ENCODE peak calls at places on chromosomes 11 and 22, in five cellular contexts. Q, A, F, M and B are unnamed samples.

GRCh38 chr11:131534031-131534430 is 163.6 kb downstream of the NTM start:
- DNase-seq in M (no peak), F (no peak), Q (no peak), A (no peak), B (no peak)

GRCh38 chr11:3073029-3073435 is 15.8 kb upstream of the CARS1 start:
- DNase-seq in Q (peak; percentile 17), F (peak; percentile 64), M (no peak), A (no peak), B (no peak)

GRCh38 chr11:111530091-111530490 is 10.4 kb upstream of the LAYN start:
- DNase-seq in F (peak; percentile 68), M (no peak), A (no peak), Q (no peak), B (peak; percentile 47)

GRCh38 chr11:103803062-103803461 is 233.4 kb upstream of the DDI1 start:
- DNase-seq in A (no peak), Q (peak; percentile 44), M (peak; percentile 19), F (peak; percentile 37), B (no peak)

GRCh38 chr22:36701166-36701713 is 2.3 kb downstream of the CACNG2 start:
- DNase-seq in F (no peak), M (no peak), A (no peak), Q (no peak), B (no peak)

GRCh38 chr11:76209671-76209955 is 3.3 kb upstream of the WNT11 start:
- DNase-seq in Q (no peak), F (no peak), M (no peak), A (no peak), B (no peak)

GRCh38 chr11:109865558-109866186 is 227.5 kb upstream of the ZC3H12C start:
- DNase-seq in F (no peak), A (no peak), Q (no peak), M (peak; percentile 70), B (no peak)

GRCh38 chr11:287821-288327 is 1.1 kb upstream of the PGGHG start:
- DNase-seq in A (no peak), F (no peak), Q (no peak), M (no peak), B (no peak)

GRCh38 chr11:113997473-113997872 is 22.6 kb downstream of the HTR3A start:
- DNase-seq in A (no peak), F (no peak), M (no peak), Q (no peak), B (no peak)

GRCh38 chr11:113991718-113992458 is 17.0 kb downstream of the HTR3A start:
- DNase-seq in Q (no peak), M (no peak), A (no peak), F (peak; percentile 36), B (no peak)

GRCh38 chr11:113991170-113991569 is 16.3 kb downstream of the HTR3A start:
- DNase-seq in Q (peak; percentile 8), A (peak; percentile 73), F (peak; percentile 52), M (peak; percentile 69), B (peak; percentile 42)

GRCh38 chr11:113992459-113993105 is 17.7 kb downstream of the HTR3A start:
- DNase-seq in M (peak; percentile 31), F (no peak), Q (no peak), A (peak; percentile 48), B (no peak)

GRCh38 chr11:113994077-113994954 is 19.4 kb downstream of the HTR3A start:
- DNase-seq in M (peak; percentile 37), Q (no peak), F (peak; percentile 8), A (peak; percentile 48), B (no peak)
- H2BK5ac ChIP-seq in M (no peak overlapping the region), Q (no peak overlapping the region), F (no peak overlapping the region), A (no peak overlapping the region), B (no peak overlapping the region)

GRCh38 chr11:119085523-119085878 is 820 bp downstream of the HMBS start:
- DNase-seq in M (no peak), Q (no peak), A (no peak), F (no peak), B (no peak)
- H2BK5ac ChIP-seq in M (no peak overlapping the region), Q (peak overlapping the region; percentile 66), A (peak overlapping the region; percentile 97), F (no peak overlapping the region), B (peak overlapping the region; percentile 68)

DNA sequence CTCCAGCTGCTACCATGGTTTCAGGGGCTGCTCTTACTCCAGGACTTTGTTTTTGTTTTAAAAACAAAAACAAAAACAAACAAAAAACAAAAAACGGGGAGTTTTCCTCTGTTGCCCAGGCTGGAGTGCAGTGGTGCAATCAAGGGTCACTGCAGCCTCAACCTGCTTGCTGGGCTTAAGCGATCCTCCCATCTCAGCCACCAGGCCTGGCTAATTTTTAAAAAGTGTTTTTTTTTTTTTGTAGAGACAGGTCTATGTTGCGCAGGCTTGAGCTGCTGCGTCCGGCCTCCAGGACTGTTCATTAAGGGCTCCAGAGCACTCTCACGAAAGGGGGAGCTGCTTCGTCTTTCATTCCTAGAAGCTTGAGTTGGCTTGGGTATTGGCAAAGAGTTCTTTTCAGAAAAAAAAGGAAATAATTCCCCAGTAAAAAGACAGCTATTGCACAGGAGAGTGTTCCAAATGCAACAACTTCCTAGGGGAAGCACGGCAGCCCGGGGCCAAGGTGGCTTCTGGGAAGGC is 78.5 kb downstream of the NAT10 start:
- DNase-seq in F (no peak), Q (no peak), M (no peak), A (no peak), B (no peak)
- H2BK5ac ChIP-seq in F (no peak overlapping the region), Q (no peak overlapping the region), M (no peak overlapping the region), A (no peak overlapping the region), B (no peak overlapping the region)

DNA sequence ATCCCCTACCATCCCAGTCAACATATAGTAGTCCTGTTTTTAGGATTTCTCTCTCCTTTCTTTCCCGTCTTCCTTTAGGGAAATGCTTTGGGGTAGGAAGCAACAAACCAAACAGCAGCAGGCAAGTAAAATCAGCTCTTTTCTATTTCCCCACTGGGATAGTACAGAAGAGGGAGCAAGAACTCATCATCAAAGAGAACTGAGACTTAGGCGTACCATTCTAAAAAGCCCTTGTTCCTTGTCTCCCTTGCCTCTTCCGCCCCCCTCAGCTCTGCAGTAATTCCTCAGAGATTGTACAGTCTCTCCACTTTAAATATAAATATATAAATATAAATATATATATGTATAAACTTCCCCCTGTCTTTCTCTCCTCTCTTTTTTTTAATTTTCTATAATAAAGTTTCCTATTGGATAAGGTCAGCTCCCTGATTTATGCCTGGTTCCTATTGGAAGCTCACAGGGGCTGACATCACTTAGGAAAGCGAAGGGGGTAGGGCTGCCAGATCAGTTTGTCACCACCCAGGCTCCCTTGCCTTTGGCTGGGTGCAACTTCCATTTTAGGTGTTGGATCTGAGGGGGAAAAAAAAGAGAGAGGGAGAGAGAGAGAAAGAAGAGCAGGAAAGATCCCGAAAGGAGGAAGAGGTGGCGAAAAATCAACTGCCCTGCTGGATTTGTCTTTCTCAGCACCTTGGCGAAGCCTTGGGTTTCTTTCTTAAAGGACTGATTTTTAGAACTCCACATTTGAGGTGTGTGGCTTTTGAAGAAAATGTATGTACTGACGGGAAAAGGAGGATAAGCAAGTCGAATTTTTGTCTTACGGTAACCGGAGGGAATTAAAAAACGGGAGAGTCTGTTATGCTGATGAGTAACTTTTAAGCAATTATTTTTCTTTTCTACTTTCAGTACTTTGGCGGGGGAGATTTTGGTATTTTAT is at the start of gene CTNND1:
- DNase-seq in M (peak; percentile 99), Q (peak; percentile 98), F (peak; percentile 99), A (peak; percentile 84), B (peak; percentile 96)
- H2BK5ac ChIP-seq in M (peak within 1 kb of the TSS; percentile 33), Q (peak within 1 kb of the TSS; percentile 99), F (peak within 1 kb of the TSS; percentile 88), A (no peak within 1 kb of the TSS), B (peak within 1 kb of the TSS; percentile 80)

DNA sequence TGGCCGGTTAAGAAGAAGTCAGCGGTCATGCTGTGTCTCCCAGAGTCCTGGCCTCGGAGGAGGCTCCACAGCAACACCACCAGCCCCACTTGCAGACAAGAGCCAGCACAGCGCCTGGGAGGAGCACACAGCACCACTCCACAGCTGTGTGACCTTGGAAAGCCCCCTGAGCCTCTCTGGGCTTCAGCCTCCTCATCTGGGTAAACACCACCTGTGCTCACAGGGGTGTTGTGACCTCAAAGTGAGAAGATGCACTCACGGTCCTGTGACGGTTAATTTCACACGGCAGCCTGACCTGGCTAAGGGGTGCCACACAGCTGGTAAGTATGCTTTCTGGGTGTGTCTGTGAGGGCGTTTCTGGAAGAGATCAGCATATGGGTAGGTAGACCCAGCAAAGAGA is 54.7 kb downstream of the PHF21B start:
- DNase-seq in M (no peak), F (no peak), A (no peak), Q (no peak), B (no peak)
- H2BK5ac ChIP-seq in M (no peak overlapping the region), F (no peak overlapping the region), A (no peak overlapping the region), Q (no peak overlapping the region), B (no peak overlapping the region)